ENCODE peak calls at places on chromosomes 16 and 17, in ten cellular contexts. W is CD8-positive, alpha-beta T cell; H is bronchial epithelial cell; T is epithelial cell of esophagus; D is glutamatergic neuron; F is left lung; Y is fibroblast of lung; M is epithelial cell of proximal tubule; X is sigmoid colon; E is heart right ventricle. I is an unnamed sample.

GRCh38 chr17:44599298-44600175 is 42.3 kb downstream of the FZD2 start:
- DNase-seq in E (peak; percentile 42), T (peak; percentile 42), F (no peak), Y (peak; percentile 98), X (no peak), D (no peak), M (peak; percentile 37), W (no peak), H (peak; percentile 23), I (no peak)

GRCh38 chr17:28967240-28968135 is 16.2 kb upstream of the PHF12 start:
- DNase-seq in W (no peak), H (no peak), E (no peak), T (no peak), X (no peak), D (no peak), Y (peak; percentile 35), M (no peak), F (no peak), I (no peak)

GRCh38 chr17:77581480-77581879 is 377.0 kb upstream of the TNRC6C start:
- DNase-seq in Y (peak; percentile 59), H (peak; percentile 83), T (peak; percentile 86), M (no peak), E (no peak), W (no peak), X (no peak), D (no peak), F (no peak), I (no peak)

GRCh38 chr16:51524555-51525373 is 373.7 kb upstream of the SALL1 start:
- DNase-seq in M (peak; percentile 76), Y (peak; percentile 80), D (no peak), T (peak; percentile 51), X (no peak), W (no peak), F (no peak), E (no peak), H (peak; percentile 39), I (no peak)

GRCh38 chr16:75794426-75794825 is 68.1 kb upstream of the CPHXL start:
- DNase-seq in H (no peak), E (no peak), D (no peak), X (no peak), M (no peak), Y (no peak), W (no peak), T (no peak), F (no peak), I (no peak)

GRCh38 chr17:22470411-22471175 is 778.3 kb downstream of the KCNJ18 start:
- DNase-seq in F (no peak), E (no peak), M (no peak), X (no peak), T (no peak), D (no peak), Y (no peak), H (no peak), W (no peak), I (no peak)

GRCh38 chr17:66930933-66931332 is 33.6 kb upstream of the CACNG4 start:
- DNase-seq in X (peak; percentile 9), F (no peak), Y (no peak), T (peak; percentile 27), H (peak; percentile 26), E (no peak), D (no peak), W (no peak), M (no peak), I (no peak)

GRCh38 chr16:67299269-67299668 is 19.9 kb downstream of the PLEKHG4 start:
- DNase-seq in X (no peak), E (no peak), D (no peak), T (no peak), M (no peak), H (no peak), F (no peak), Y (no peak), W (no peak), I (no peak)

DNA sequence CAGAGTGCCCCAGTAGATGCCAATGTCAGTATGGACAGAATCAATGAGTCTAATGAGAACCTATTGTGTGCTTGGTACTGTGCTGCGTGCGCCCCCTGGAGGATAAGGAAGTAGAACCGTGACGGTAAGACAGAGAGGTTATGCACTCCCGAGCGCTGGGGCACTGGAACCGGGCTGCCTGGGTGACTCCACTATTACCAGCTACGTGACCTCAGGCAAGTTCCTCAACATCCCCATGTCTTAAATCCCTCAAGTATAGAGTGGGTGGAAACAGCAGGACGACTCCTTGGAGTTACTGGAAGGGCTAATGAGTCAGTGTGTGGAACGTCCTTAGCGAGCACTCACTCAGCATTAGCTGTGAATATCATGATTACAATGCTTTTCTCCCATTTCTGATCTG is 16.2 kb downstream of the CHST4 start:
- DNase-seq in M (no peak), W (peak; percentile 63), T (peak; percentile 73), F (no peak), Y (no peak), D (peak; percentile 75), X (no peak), E (peak; percentile 7), H (peak; percentile 73), I (peak; percentile 30)
- TF ChIP-seq CTCF in M (peak; percentile 50), W (no peak), T (peak; percentile 73), F (peak; percentile 49), Y (peak; percentile 13), D (peak; percentile 73), X (no peak), E (peak; percentile 24), H (peak; percentile 75), I (no peak)

GRCh38 chr17:58417300-58418092 is at the start of gene RNF43:
- DNase-seq in T (peak; percentile 100), W (peak; percentile 88), F (peak; percentile 83), M (peak; percentile 82), H (peak; percentile 99), X (peak; percentile 95), E (peak; percentile 84), D (peak; percentile 74), Y (peak; percentile 78), I (peak; percentile 63)

GRCh38 chr17:58415371-58416055 is 1.8 kb downstream of the RNF43 start:
- DNase-seq in X (no peak), E (no peak), T (no peak), W (no peak), F (no peak), H (peak; percentile 36), Y (no peak), D (peak; percentile 49), M (no peak), I (no peak)

GRCh38 chr17:58414596-58414997 is 2.7 kb downstream of the RNF43 start:
- DNase-seq in H (peak; percentile 52), M (no peak), D (no peak), F (no peak), T (peak; percentile 50), W (no peak), Y (no peak), X (no peak), E (no peak), I (no peak)

GRCh38 chr17:58416396-58416795 is 938 bp downstream of the RNF43 start:
- DNase-seq in D (no peak), M (no peak), E (no peak), W (no peak), X (no peak), F (no peak), T (no peak), Y (no peak), H (no peak), I (no peak)

GRCh38 chr17:58416937-58417299 is 416 bp downstream of the RNF43 start:
- DNase-seq in W (no peak), E (no peak), X (no peak), H (no peak), F (no peak), Y (no peak), T (peak; percentile 18), D (no peak), M (no peak), I (no peak)
- TF ChIP-seq CTCF in W (no peak), E (no peak), X (no peak), H (no peak), F (no peak), Y (no peak), T (no peak), D (no peak), M (no peak), I (no peak)

GRCh38 chr16:2486645-2487516 is 12.0 kb downstream of the TBC1D24 start:
- DNase-seq in M (no peak), F (peak; percentile 90), E (no peak), W (peak; percentile 85), D (peak; percentile 21), Y (no peak), X (no peak), H (peak; percentile 41), T (peak; percentile 47), I (peak; percentile 73)
- TF ChIP-seq CTCF in M (peak; percentile 48), F (no peak), E (peak; percentile 51), W (peak; percentile 77), D (no peak), Y (no peak), X (no peak), H (peak; percentile 61), T (peak; percentile 40), I (no peak)

GRCh38 chr16:4682616-4683254 is 10.6 kb upstream of the NUDT16L1 start:
- DNase-seq in T (peak; percentile 61), E (no peak), M (no peak), F (peak; percentile 90), Y (peak; percentile 27), X (peak; percentile 77), D (peak; percentile 80), H (peak; percentile 30), W (no peak), I (no peak)
- TF ChIP-seq CTCF in T (peak; percentile 62), E (peak; percentile 27), M (peak; percentile 56), F (peak; percentile 64), Y (peak; percentile 27), X (peak; percentile 6), D (peak; percentile 60), H (peak; percentile 72), W (no peak), I (no peak)

GRCh38 chr16:78092755-78093154 is 6.7 kb upstream of the WWOX start:
- DNase-seq in H (no peak), F (no peak), T (no peak), X (no peak), M (no peak), Y (no peak), E (no peak), W (no peak), D (no peak), I (no peak)

GRCh38 chr16:78096386-78096785 is 3.1 kb upstream of the WWOX start:
- DNase-seq in M (no peak), W (no peak), E (no peak), F (no peak), H (peak; percentile 66), T (peak; percentile 50), D (no peak), X (no peak), Y (no peak), I (no peak)

GRCh38 chr16:78094998-78095397 is 4.5 kb upstream of the WWOX start:
- DNase-seq in M (no peak), X (no peak), Y (no peak), T (no peak), W (no peak), D (no peak), F (no peak), E (no peak), H (no peak), I (no peak)

GRCh38 chr16:78091419-78091818 is 8.0 kb upstream of the WWOX start:
- DNase-seq in Y (no peak), T (no peak), X (no peak), E (no peak), D (no peak), W (no peak), F (no peak), M (no peak), H (no peak), I (no peak)

DNA sequence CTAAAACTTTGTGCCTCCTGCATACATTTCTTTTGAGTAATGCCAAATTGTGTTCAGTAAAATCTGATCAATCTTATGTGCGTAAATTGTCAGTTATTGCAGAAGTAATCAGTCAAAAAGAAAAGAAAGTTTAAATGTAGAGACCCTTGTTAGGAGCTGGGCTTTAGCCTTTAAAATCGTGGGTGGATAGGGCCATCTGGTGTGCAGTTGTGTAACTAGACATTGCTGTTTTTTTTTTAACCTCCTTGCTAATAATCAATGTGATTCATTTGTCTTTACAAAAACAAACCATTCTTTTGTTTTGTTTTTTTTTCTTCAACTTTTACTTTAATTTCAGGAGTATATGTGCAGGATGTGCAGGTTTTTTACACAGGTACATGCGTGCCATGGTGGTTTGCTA is 5.3 kb upstream of the WWOX start:
- DNase-seq in Y (no peak), F (no peak), D (no peak), E (no peak), H (no peak), W (no peak), T (no peak), X (no peak), M (no peak), I (no peak)
- TF ChIP-seq CTCF in Y (peak; percentile 18), F (no peak), D (no peak), E (no peak), H (no peak), W (no peak), T (no peak), X (no peak), M (peak; percentile 26), I (no peak)